ENCODE peak calls at places on chromosomes 4 and X, in four cellular contexts. X is A549, F is HepG2, V is K562. O is an unnamed sample.

GRCh38 chr4:70954032-70954431 is 39.4 kb upstream of the DCK start:
- DNase-seq in X (no peak), V (no peak), F (no peak), O (no peak)

GRCh38 chr4:1247811-1248261 is 1.1 kb downstream of the CTBP1 start:
- DNase-seq in F (no peak), V (no peak), X (no peak), O (peak)

GRCh38 chr4:153267013-153267412 is 62.8 kb downstream of the TRIM2 start:
- DNase-seq in X (no peak), V (no peak), F (no peak), O (no peak)

GRCh38 chrX:13110427-13111324 is 66.3 kb upstream of the FAM9C start:
- DNase-seq in V (no peak), F (no peak), X (peak), O (no peak)

GRCh38 chrX:106917830-106918500 is 2.2 kb upstream of the CLDN2 start:
- DNase-seq in V (no peak), F (no peak), X (peak), O (no peak)

GRCh38 chr4:6157926-6158325 is 42.4 kb downstream of the JAKMIP1 start:
- DNase-seq in F (no peak), V (no peak), X (no peak), O (no peak)

GRCh38 chr4:78608684-78609083 is 57.1 kb downstream of the ANXA3 start:
- DNase-seq in V (no peak), F (no peak), X (no peak), O (no peak)

GRCh38 chrX:133726642-133727041 is 258.8 kb downstream of the GPC3 start:
- DNase-seq in X (no peak), F (no peak), V (no peak), O (no peak)

GRCh38 chr4:38529189-38530115 is 134.5 kb upstream of the KLF3 start:
- DNase-seq in F (no peak), V (peak), X (no peak), O (no peak)

GRCh38 chr4:182189107-182189878 is 53.9 kb upstream of the TENM3 start:
- DNase-seq in X (no peak), F (no peak), V (peak), O (no peak)

GRCh38 chr4:163603246-163603645 is 108.8 kb downstream of the TMA16 start:
- DNase-seq in X (no peak), V (no peak), F (no peak), O (no peak)

GRCh38 chrX:111129949-111130348 is 34.0 kb downstream of the PAK3 start:
- DNase-seq in V (no peak), X (no peak), F (no peak), O (no peak)

GRCh38 chr4:75018811-75019210 is 85.9 kb downstream of the PARM1 start:
- DNase-seq in F (no peak), V (no peak), X (no peak), O (no peak)

GRCh38 chr4:137896221-137896737 is 345.9 kb downstream of the SLC7A11 start:
- DNase-seq in F (no peak), X (no peak), V (no peak), O (no peak)

GRCh38 chr4:48970471-48970921 is 15.6 kb upstream of the CWH43 start:
- DNase-seq in X (no peak), V (no peak), F (no peak), O (no peak)

GRCh38 chr4:185283723-185284122 is 74.3 kb downstream of the SNX25 start:
- DNase-seq in X (no peak), F (no peak), V (no peak), O (no peak)

GRCh38 chrX:100328342-100328741 is 81.7 kb downstream of the PCDH19 start:
- DNase-seq in X (no peak), F (no peak), V (no peak), O (no peak)

GRCh38 chrX:55716937-55717336 is 612 bp upstream of the RRAGB start:
- DNase-seq in X (no peak), F (no peak), V (no peak), O (no peak)

GRCh38 chr4:24595662-24596061 is 11.3 kb upstream of the DHX15 start:
- DNase-seq in X (no peak), F (peak), V (no peak), O (no peak)

GRCh38 chr4:67087897-67088296 is 457.4 kb downstream of the CENPC start:
- DNase-seq in F (peak), V (peak), X (no peak), O (peak)

GRCh38 chr4:89056953-89057398 is at the start of gene FAM13A:
- DNase-seq in F (peak), V (peak), X (peak), O (peak)
- TF ChIP-seq MAX in F (no peak), V (peak), X (peak), O (peak)

GRCh38 chrX:77622233-77622632 is 163.8 kb downstream of the ATRX start:
- DNase-seq in V (no peak), X (no peak), F (no peak), O (peak)
- TF ChIP-seq HMGXB4 in V (no peak), X (no peak), F (no peak), O (no peak)

DNA sequence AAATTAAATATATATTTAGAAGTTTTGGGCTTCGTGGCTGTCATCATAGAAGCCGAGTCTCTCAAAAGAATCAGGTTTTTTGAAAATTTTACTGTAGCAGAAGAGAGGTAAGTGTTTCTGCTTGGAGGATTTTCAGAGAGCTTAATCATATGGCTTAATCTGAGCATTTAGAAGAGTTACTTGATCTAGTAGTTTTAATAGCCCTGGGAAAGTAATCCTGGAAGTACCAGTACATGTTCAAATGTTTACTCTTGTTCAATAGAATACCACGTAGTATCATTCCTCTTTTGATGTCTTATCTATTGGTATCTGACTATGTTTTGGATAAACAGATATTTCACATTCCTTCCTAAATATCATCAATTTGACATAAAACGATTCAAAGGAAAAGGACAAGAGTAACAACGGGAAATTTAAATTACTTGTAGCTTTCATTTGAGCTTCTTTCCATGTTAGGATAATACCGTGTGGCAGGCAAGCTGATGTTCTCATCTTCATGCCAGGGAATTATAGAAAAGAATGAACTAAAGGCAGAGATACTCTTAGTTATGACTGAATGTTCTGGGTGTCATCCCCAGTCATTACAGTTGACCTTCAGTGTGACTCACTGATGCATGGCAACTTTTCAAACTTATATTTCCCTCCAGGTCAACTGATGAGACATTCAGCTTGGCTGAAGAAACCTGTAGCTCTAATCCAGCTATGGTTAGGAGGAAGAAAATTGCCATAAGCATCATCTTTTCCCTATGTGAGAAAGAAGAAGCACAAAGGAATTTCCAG is 89.8 kb downstream of the FNIP2 start:
- DNase-seq in X (no peak), F (peak), V (no peak), O (no peak)
- TF ChIP-seq MAX in X (no peak), F (no peak), V (no peak), O (no peak)

GRCh38 chrX:49922291-49923241 is at the start of gene CLCN5:
- DNase-seq in X (peak), F (peak), V (peak), O (peak)

GRCh38 chrX:49921109-49921508 is 1.3 kb upstream of the CLCN5 start:
- DNase-seq in V (peak), F (no peak), X (no peak), O (no peak)

GRCh38 chrX:49915352-49916222 is 6.8 kb upstream of the CLCN5 start:
- DNase-seq in X (peak), V (peak), F (peak), O (peak)

GRCh38 chrX:49919617-49920016 is 2.8 kb upstream of the CLCN5 start:
- DNase-seq in X (peak), F (peak), V (peak), O (peak)
- TF ChIP-seq HMGXB4 in X (no peak), F (no peak), V (no peak), O (no peak)